ENCODE peak calls at places on chromosome 17, in nine cellular contexts. N is GM23248, O is OCI-LY7, S is HCT116, U is PC-3, F is neural progenitor cell, P is hepatocyte, K is MM.1S, C is SK-N-SH. E is an unnamed sample.

GRCh38 chr17:45968732-45969131 is 30.3 kb upstream of the STH start:
- DNase-seq in N (no peak), O (no peak), S (no peak), U (no peak), F (no peak), P (no peak), K (no peak), C (no peak), E (no peak)

GRCh38 chr17:39573447-39574298 is 34.0 kb downstream of the NEUROD2 start:
- DNase-seq in N (peak; percentile 88), O (no peak), S (peak; percentile 27), U (peak; percentile 63), F (peak; percentile 82), P (peak; percentile 76), K (no peak), C (peak; percentile 96), E (peak; percentile 87)

GRCh38 chr17:73410586-73411329 is 99.0 kb upstream of the CDC42EP4 start:
- DNase-seq in N (no peak), O (no peak), S (no peak), U (no peak), F (peak; percentile 47), P (no peak), K (no peak), C (no peak), E (no peak)

GRCh38 chr17:79620207-79621038 is 9.6 kb upstream of the RBFOX3 start:
- DNase-seq in N (no peak), O (no peak), S (no peak), U (no peak), F (no peak), P (no peak), K (no peak), C (peak; percentile 25), E (no peak)

GRCh38 chr17:17877548-17878358 is 41.0 kb upstream of the SREBF1 start:
- DNase-seq in N (peak; percentile 75), O (no peak), S (no peak), U (no peak), F (peak; percentile 92), P (peak; percentile 85), K (no peak), C (peak; percentile 74), E (peak; percentile 59)

GRCh38 chr17:40915721-40916256 is 21.7 kb downstream of the KRT23 start:
- DNase-seq in N (peak; percentile 80), O (no peak), S (no peak), U (peak; percentile 62), F (no peak), P (no peak), K (no peak), C (no peak), E (no peak)

GRCh38 chr17:40430272-40431230 is 12.7 kb upstream of the IGFBP4 start:
- DNase-seq in N (no peak), O (no peak), S (no peak), U (no peak), F (no peak), P (no peak), K (no peak), C (no peak), E (no peak)

GRCh38 chr17:78794399-78794798 is 12.3 kb upstream of the CYTH1 start:
- DNase-seq in N (no peak), O (no peak), S (no peak), U (no peak), F (no peak), P (no peak), K (no peak), C (no peak), E (no peak)

GRCh38 chr17:4540224-4541040 is 14.8 kb downstream of the MYBBP1A start:
- DNase-seq in N (no peak), O (no peak), S (no peak), U (no peak), F (no peak), P (no peak), K (no peak), C (no peak), E (peak; percentile 33)

GRCh38 chr17:39675390-39676082 is 7.3 kb downstream of the PNMT start:
- DNase-seq in N (no peak), O (no peak), S (no peak), U (no peak), F (no peak), P (no peak), K (no peak), C (no peak), E (no peak)

GRCh38 chr17:57662021-57662420 is 83.1 kb downstream of the CCDC182 start:
- DNase-seq in N (no peak), O (no peak), S (no peak), U (no peak), F (no peak), P (no peak), K (no peak), C (no peak), E (no peak)

GRCh38 chr17:80236911-80237310 is 16.7 kb downstream of the SLC26A11 start:
- DNase-seq in N (no peak), O (no peak), S (no peak), U (no peak), F (no peak), P (no peak), K (no peak), C (no peak), E (peak; percentile 48)

GRCh38 chr17:40349477-40350409 is 14.8 kb downstream of the GJD3 start:
- DNase-seq in N (peak; percentile 36), O (no peak), S (no peak), U (peak; percentile 22), F (no peak), P (peak; percentile 4), K (no peak), C (no peak), E (no peak)

GRCh38 chr17:29561541-29562517 is 5.0 kb downstream of the ABHD15 start:
- DNase-seq in N (no peak), O (peak; percentile 61), S (no peak), U (no peak), F (no peak), P (no peak), K (no peak), C (no peak), E (no peak)
- TF ChIP-seq EZH2phosphoT487 in N (no peak), O (no peak), S (no peak), U (no peak), F (no peak), P (no peak), K (no peak), C (no peak), E (no peak)

GRCh38 chr17:82830249-82830661 is 9.6 kb downstream of the ZNF750 start:
- DNase-seq in N (no peak), O (no peak), S (no peak), U (no peak), F (no peak), P (no peak), K (no peak), C (peak; percentile 99), E (no peak)

GRCh38 chr17:82826956-82827355 is 12.9 kb downstream of the ZNF750 start:
- DNase-seq in N (no peak), O (no peak), S (no peak), U (no peak), F (no peak), P (no peak), K (no peak), C (no peak), E (no peak)

GRCh38 chr17:82826211-82826610 is 13.6 kb downstream of the ZNF750 start:
- DNase-seq in N (no peak), O (no peak), S (no peak), U (no peak), F (no peak), P (no peak), K (no peak), C (no peak), E (no peak)

GRCh38 chr17:82831041-82831817 is 8.6 kb downstream of the ZNF750 start:
- DNase-seq in N (no peak), O (no peak), S (no peak), U (no peak), F (no peak), P (no peak), K (no peak), C (no peak), E (no peak)

DNA sequence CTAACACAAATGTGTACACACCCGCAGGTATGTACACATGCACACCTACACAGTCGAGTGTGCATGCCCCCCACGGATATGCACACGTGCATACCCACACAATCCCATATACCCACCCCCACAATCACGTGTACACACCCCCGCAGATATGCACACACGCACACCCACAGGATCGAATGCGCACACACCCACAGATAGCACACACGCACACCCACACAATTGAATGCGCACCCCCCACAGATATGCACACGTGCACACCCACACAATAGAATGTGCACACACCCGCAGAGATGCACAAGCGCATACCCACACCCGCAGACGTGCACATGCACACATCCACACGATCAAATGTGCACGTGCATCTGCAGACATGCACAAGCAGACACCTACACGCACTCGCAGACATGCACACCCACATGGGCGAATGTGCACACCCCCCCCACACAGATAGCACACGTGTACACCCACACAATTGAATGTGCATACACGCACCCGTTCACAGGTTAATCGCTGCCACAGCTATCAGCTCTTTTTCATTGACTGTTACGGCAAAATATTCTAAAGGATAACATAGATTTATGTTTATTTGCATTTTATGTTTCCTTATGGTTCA is 10.8 kb downstream of the ZNF750 start:
- DNase-seq in N (no peak), O (no peak), S (no peak), U (no peak), F (no peak), P (no peak), K (no peak), C (no peak), E (no peak)
- TF ChIP-seq EZH2phosphoT487 in N (no peak), O (no peak), S (no peak), U (no peak), F (no peak), P (no peak), K (no peak), C (no peak), E (no peak)

GRCh38 chr17:77285594-77286390 is 145.0 kb downstream of the SEC14L1 start:
- DNase-seq in N (peak; percentile 98), O (no peak), S (no peak), U (peak; percentile 97), F (no peak), P (peak; percentile 75), K (no peak), C (peak; percentile 47), E (no peak)
- TF ChIP-seq EZH2phosphoT487 in N (no peak), O (no peak), S (no peak), U (no peak), F (no peak), P (no peak), K (no peak), C (no peak), E (no peak)

GRCh38 chr17:9330140-9330902 is 245.3 kb downstream of the STX8 start:
- DNase-seq in N (no peak), O (no peak), S (no peak), U (no peak), F (peak; percentile 87), P (no peak), K (no peak), C (no peak), E (peak; percentile 58)

GRCh38 chr17:9331512-9332163 is 244.0 kb downstream of the STX8 start:
- DNase-seq in N (no peak), O (no peak), S (no peak), U (no peak), F (peak; percentile 9), P (no peak), K (no peak), C (no peak), E (no peak)

GRCh38 chr17:9329251-9329921 is 246.2 kb downstream of the STX8 start:
- DNase-seq in N (no peak), O (no peak), S (no peak), U (no peak), F (peak; percentile 25), P (no peak), K (no peak), C (no peak), E (no peak)

GRCh38 chr17:9332164-9332527 is 243.5 kb downstream of the STX8 start:
- DNase-seq in N (peak; percentile 39), O (no peak), S (no peak), U (no peak), F (no peak), P (no peak), K (no peak), C (no peak), E (no peak)

GRCh38 chr17:9330903-9331272 is 244.7 kb downstream of the STX8 start:
- DNase-seq in N (no peak), O (no peak), S (no peak), U (no peak), F (peak; percentile 59), P (no peak), K (no peak), C (no peak), E (peak; percentile 17)
- TF ChIP-seq EZH2phosphoT487 in N (no peak), O (no peak), S (no peak), U (no peak), F (no peak), P (no peak), K (no peak), C (no peak), E (no peak)

E was measured in GM23338.